ENCODE peak calls at places on chromosomes 1 and 21, in four cellular contexts. M is brain microvascular endothelial cell, P is colonic mucosa, S is upper lobe of right lung. C is an unnamed sample.

GRCh38 chr1:7150951-7151350 is 365.7 kb downstream of the CAMTA1 start:
- DNase-seq in M (no peak), P (no peak), S (no peak), C (no peak)

GRCh38 chr1:54542962-54543539 is 5.0 kb upstream of the ACOT11 start:
- DNase-seq in M (no peak), P (no peak), S (no peak), C (no peak)

GRCh38 chr1:199272690-199273089 is 633.9 kb downstream of the PTPRC start:
- DNase-seq in M (peak; percentile 93), P (no peak), S (peak; percentile 71), C (no peak)

GRCh38 chr1:44677201-44677520 is 2.6 kb downstream of the ARMH1 start:
- DNase-seq in M (peak; percentile 28), P (no peak), S (peak; percentile 6), C (no peak)

GRCh38 chr1:33445108-33445507 is 14.2 kb upstream of the PHC2 start:
- DNase-seq in M (no peak), P (no peak), S (no peak), C (no peak)

GRCh38 chr1:80363689-80364475 is 1357.4 kb upstream of the ADGRL4 start:
- DNase-seq in M (no peak), P (no peak), S (no peak), C (no peak)

GRCh38 chr1:35808376-35809155 is 750 bp downstream of the AGO4 start:
- DNase-seq in M (peak; percentile 16), P (peak; percentile 38), S (peak; percentile 76), C (no peak)

GRCh38 chr1:1625824-1626206 is 6.2 kb upstream of the MMP23B start:
- DNase-seq in M (no peak), P (no peak), S (no peak), C (no peak)

GRCh38 chr1:228911225-228911624 is 175.9 kb downstream of the RHOU start:
- DNase-seq in M (no peak), P (no peak), S (no peak), C (no peak)

GRCh38 chr21:44376606-44377005 is 23.2 kb downstream of the TRPM2 start:
- DNase-seq in M (no peak), P (no peak), S (peak; percentile 36), C (no peak)

GRCh38 chr1:13550663-13551062 is 33.0 kb upstream of the PDPN start:
- DNase-seq in M (no peak), P (no peak), S (no peak), C (no peak)

GRCh38 chr21:45640888-45641479 is 2.5 kb upstream of the PCBP3 start:
- DNase-seq in M (peak; percentile 61), P (peak; percentile 62), S (no peak), C (no peak)

GRCh38 chr21:32834825-32835224 is 63.3 kb upstream of the PAXBP1 start:
- DNase-seq in M (no peak), P (no peak), S (no peak), C (no peak)

GRCh38 chr1:31954607-31955283 is 16.6 kb upstream of the PTP4A2 start:
- DNase-seq in M (peak; percentile 96), P (peak; percentile 77), S (peak; percentile 90), C (no peak)

GRCh38 chr21:40143822-40144525 is 276.7 kb downstream of the PCP4 start:
- DNase-seq in M (peak; percentile 9), P (peak; percentile 43), S (no peak), C (peak; percentile 20)

GRCh38 chr1:11923069-11923826 is 3.0 kb downstream of the KIAA2013 start:
- DNase-seq in M (no peak), P (no peak), S (no peak), C (no peak)

GRCh38 chr1:175857756-175858155 is 114.4 kb upstream of the TNR start:
- DNase-seq in M (no peak), P (no peak), S (no peak), C (no peak)

GRCh38 chr1:24745711-24746582 is 700 bp downstream of the CLIC4 start:
- DNase-seq in M (no peak), P (peak; percentile 54), S (peak; percentile 77), C (no peak)

GRCh38 chr1:21579788-21580187 is 70.6 kb downstream of the ALPL start:
- DNase-seq in M (no peak), P (no peak), S (no peak), C (no peak)

GRCh38 chr1:109483658-109484518 is at the start of gene ATXN7L2:
- DNase-seq in M (peak; percentile 85), P (peak; percentile 90), S (peak; percentile 95), C (peak; percentile 90)

GRCh38 chr1:169511339-169512028 is 25.7 kb upstream of the SLC19A2 start:
- DNase-seq in M (peak; percentile 46), P (no peak), S (no peak), C (no peak)

GRCh38 chr1:109392037-109392787 is 5.5 kb downstream of the SORT1 start:
- DNase-seq in M (no peak), P (no peak), S (no peak), C (no peak)

GRCh38 chr1:20950689-20951088 is 163.6 kb upstream of the HP1BP3 start:
- DNase-seq in M (no peak), P (no peak), S (no peak), C (no peak)

GRCh38 chr21:31162827-31163226 is 124.6 kb upstream of the KRTAP19-8 start:
- DNase-seq in M (peak; percentile 26), P (no peak), S (no peak), C (no peak)

GRCh38 chr1:91801496-91802115 is 84.3 kb downstream of the TGFBR3 start:
- DNase-seq in M (no peak), P (no peak), S (no peak), C (no peak)

GRCh38 chr1:236854602-236854978 is 59.5 kb downstream of the MTR start:
- DNase-seq in M (peak; percentile 47), P (no peak), S (no peak), C (no peak)

GRCh38 chr21:38804617-38805281 is 980 bp upstream of the ETS2 start:
- DNase-seq in M (peak; percentile 79), P (peak; percentile 87), S (peak; percentile 91), C (peak; percentile 59)

GRCh38 chr1:156623946-156624813 is 5.0 kb downstream of the HAPLN2 start:
- DNase-seq in M (peak; percentile 44), P (peak; percentile 35), S (peak; percentile 73), C (peak; percentile 28)

GRCh38 chr1:222739929-222740328 is 2.9 kb downstream of the FAM177B start:
- DNase-seq in M (no peak), P (no peak), S (no peak), C (no peak)

GRCh38 chr21:42067531-42068255 is 3.4 kb upstream of the UMODL1 start:
- DNase-seq in M (no peak), P (no peak), S (no peak), C (no peak)

GRCh38 chr1:114368560-114369255 is 142.3 kb downstream of the TRIM33 start:
- DNase-seq in M (no peak), P (no peak), S (no peak), C (no peak)

GRCh38 chr1:156786640-156787039 is 19.3 kb downstream of the PRCC start:
- DNase-seq in M (no peak), P (no peak), S (no peak), C (no peak)

DNA sequence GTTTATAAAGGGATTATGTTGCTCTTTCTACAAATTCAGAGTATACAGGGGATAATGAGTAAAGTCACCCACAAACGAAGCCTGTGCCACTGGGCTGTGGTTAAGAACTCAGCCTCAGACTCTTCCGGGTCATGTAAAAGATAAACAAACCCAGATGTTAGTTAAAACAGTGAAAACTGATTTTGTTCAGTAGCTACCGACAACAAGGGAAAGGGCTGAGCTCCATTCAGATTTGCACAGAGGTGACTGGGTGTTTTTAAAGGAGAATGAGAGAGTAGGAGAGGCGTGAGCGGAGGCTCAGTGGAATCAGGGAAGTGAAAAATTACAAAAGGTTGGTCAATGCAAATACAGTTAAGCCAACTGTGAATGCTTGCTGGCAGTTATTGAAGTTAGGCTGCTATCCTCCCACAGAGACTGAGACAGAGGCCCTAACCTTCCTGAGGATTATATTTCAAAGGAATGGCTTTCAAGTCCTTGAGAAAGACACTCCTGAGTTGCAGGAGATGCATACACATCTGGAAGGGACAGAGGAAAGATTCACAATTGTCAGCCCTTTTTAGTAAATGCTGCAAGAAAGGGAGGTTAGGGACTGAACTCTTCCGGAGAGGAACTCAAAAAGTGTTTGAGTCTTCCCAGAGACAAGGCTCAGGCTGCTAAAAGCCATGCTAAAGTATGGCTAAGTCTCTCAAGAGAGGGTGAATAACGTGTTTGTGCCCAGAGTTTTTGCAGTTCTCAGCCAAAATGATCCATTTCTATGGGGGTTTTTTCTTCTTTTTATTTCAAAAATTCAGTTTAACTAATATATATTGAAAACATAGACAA is 29.8 kb upstream of the SAMD13 start:
- DNase-seq in M (no peak), P (peak; percentile 51), S (no peak), C (no peak)
- H3K27ac ChIP-seq in M (no peak overlapping the region), P (peak overlapping the region; percentile 94), S (peak overlapping the region; percentile 51), C (no peak overlapping the region)

DNA sequence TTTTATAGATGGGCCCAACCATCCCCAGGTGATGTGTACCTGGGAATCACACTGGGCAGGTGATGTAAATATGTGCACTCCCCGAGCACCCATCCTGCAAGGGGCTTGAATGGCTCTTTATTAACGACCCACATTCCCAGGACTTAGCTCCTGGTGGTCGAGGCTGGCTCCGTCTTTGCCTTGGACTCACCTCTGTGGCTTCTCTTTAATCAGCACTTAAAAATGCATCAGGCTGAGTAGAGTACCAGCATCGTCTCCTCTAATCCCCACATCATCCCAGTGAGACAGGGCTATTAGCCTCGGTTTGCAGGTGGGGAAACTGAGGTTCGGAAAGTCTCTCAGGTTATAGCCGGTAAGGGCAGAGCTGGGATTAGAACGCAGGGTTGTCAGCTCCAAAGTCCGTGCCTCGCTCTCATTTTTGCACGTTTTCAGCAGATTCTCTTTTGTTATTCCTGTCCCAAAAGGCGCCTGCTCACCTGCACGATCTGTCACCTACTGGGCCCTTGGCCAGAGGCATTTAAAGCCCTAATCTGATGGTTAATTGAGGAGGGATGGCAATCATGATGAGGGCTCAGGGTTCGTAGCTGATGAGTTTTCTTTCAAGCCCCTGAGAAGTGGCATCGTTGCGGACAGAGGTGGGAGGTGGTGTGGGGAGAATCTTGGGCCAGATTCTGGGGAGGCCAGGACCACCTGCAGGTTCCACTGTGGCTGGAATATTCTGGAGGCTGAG is 29.5 kb downstream of the SPSB1 start:
- DNase-seq in M (no peak), P (no peak), S (no peak), C (no peak)
- H3K27ac ChIP-seq in M (no peak overlapping the region), P (no peak overlapping the region), S (no peak overlapping the region), C (no peak overlapping the region)

GRCh38 chr1:226871636-226872327 is 1.4 kb downstream of the PSEN2 start:
- DNase-seq in M (no peak), P (peak; percentile 16), S (no peak), C (no peak)
- H3K27ac ChIP-seq in M (no peak overlapping the region), P (no peak overlapping the region), S (no peak overlapping the region), C (no peak overlapping the region)

GRCh38 chr1:72285074-72285425 is 2.7 kb upstream of the NEGR1 start:
- DNase-seq in M (no peak), P (no peak), S (no peak), C (no peak)

GRCh38 chr1:72283204-72284083 is 1.1 kb upstream of the NEGR1 start:
- DNase-seq in M (peak; percentile 83), P (peak; percentile 68), S (peak; percentile 88), C (peak; percentile 21)

GRCh38 chr1:72284398-72285073 is 2.2 kb upstream of the NEGR1 start:
- DNase-seq in M (peak; percentile 93), P (peak; percentile 22), S (peak; percentile 64), C (no peak)

GRCh38 chr1:72282690-72283203 is 408 bp upstream of the NEGR1 start:
- DNase-seq in M (peak; percentile 92), P (peak; percentile 68), S (peak; percentile 92), C (peak; percentile 63)

GRCh38 chr1:72284084-72284397 is 1.7 kb upstream of the NEGR1 start:
- DNase-seq in M (no peak), P (no peak), S (no peak), C (no peak)
- H3K27ac ChIP-seq in M (peak overlapping the region; percentile 96), P (peak overlapping the region; percentile 82), S (peak overlapping the region; percentile 92), C (peak overlapping the region; percentile 53)

GRCh38 chr1:9561429-9561828 is 22.2 kb downstream of the SLC25A33 start:
- DNase-seq in M (peak; percentile 84), P (no peak), S (no peak), C (peak; percentile 23)
- H3K27ac ChIP-seq in M (peak overlapping the region; percentile 60), P (no peak overlapping the region), S (peak overlapping the region; percentile 68), C (no peak overlapping the region)